ENCODE peak calls at places on chromosomes 7 and 10, in four cellular contexts. L, O, Y and Q are unnamed samples.

GRCh38 chr7:86968618-86969017 is 90.8 kb downstream of the ELAPOR2 start:
- DNase-seq in Y (no peak), O (no peak), L (no peak), Q (no peak)

GRCh38 chr10:121436630-121437311 is 161.5 kb downstream of the FGFR2 start:
- DNase-seq in L (no peak), O (no peak), Y (no peak), Q (no peak)

GRCh38 chr7:1361016-1361755 is 98.1 kb downstream of the MICALL2 start:
- DNase-seq in Y (no peak), L (no peak), O (no peak), Q (no peak)

GRCh38 chr7:80722596-80723141 is 84.2 kb downstream of the CD36 start:
- DNase-seq in O (peak), L (peak), Y (peak), Q (no peak)

GRCh38 chr10:71396084-71396713 is 521 bp upstream of the CDH23 start:
- DNase-seq in L (peak), O (peak), Y (peak), Q (peak)

GRCh38 chr10:71769279-71769823 is 4.0 kb downstream of the VSIR start:
- DNase-seq in L (no peak), Y (peak), O (peak), Q (no peak)

GRCh38 chr7:23691320-23691719 is 11.3 kb downstream of the FAM221A start:
- DNase-seq in L (no peak), O (no peak), Y (peak), Q (no peak)

GRCh38 chr10:93680414-93681047 is 21.9 kb downstream of the FRA10AC1 start:
- DNase-seq in Y (peak), O (no peak), L (peak), Q (peak)

GRCh38 chr7:156950381-156950858 is 908 bp downstream of the NOM1 start:
- DNase-seq in Y (peak), L (no peak), O (no peak), Q (no peak)

GRCh38 chr10:89267056-89267455 is 15.5 kb upstream of the LIPA start:
- DNase-seq in O (no peak), L (no peak), Y (no peak), Q (no peak)

GRCh38 chr7:158261362-158262235 is 326.0 kb downstream of the PTPRN2 start:
- DNase-seq in L (no peak), O (peak), Y (no peak), Q (no peak)

GRCh38 chr10:88687853-88688467 is 18.1 kb upstream of the LIPK start:
- DNase-seq in L (peak), Y (peak), O (no peak), Q (no peak)

GRCh38 chr7:80277434-80278427 is 143.1 kb downstream of the GNAI1 start:
- DNase-seq in L (peak), O (no peak), Y (peak), Q (no peak)

GRCh38 chr10:129825221-129825620 is 138.9 kb downstream of the EBF3 start:
- DNase-seq in L (no peak), O (no peak), Y (no peak), Q (no peak)

GRCh38 chr7:157459966-157460365 is 123.2 kb downstream of the DNAJB6 start:
- DNase-seq in Y (no peak), L (no peak), O (no peak), Q (no peak)

GRCh38 chr10:102150970-102151773 is 1.0 kb upstream of the NOLC1 start:
- DNase-seq in Y (no peak), L (peak), O (no peak), Q (no peak)

GRCh38 chr7:77269360-77270075 is 69.9 kb upstream of the FGL2 start:
- DNase-seq in L (no peak), Y (no peak), O (peak), Q (no peak)

GRCh38 chr7:155824195-155824915 is 12.1 kb upstream of the SHH start:
- DNase-seq in L (no peak), Y (peak), O (peak), Q (no peak)

GRCh38 chr10:230758-231157 is 95.5 kb downstream of the ZMYND11 start:
- DNase-seq in Y (no peak), O (no peak), L (peak), Q (no peak)

GRCh38 chr7:157228864-157229422 is 90.2 kb downstream of the UBE3C start:
- DNase-seq in L (peak), Y (no peak), O (peak), Q (no peak)

GRCh38 chr10:131802156-131802915 is 98.5 kb upstream of the PPP2R2D start:
- DNase-seq in L (no peak), Y (no peak), O (no peak), Q (no peak)

GRCh38 chr7:22610871-22611757 is 111.1 kb upstream of the STEAP1B start:
- DNase-seq in Y (peak), L (no peak), O (no peak), Q (no peak)

GRCh38 chr7:5636914-5637313 is 144.5 kb downstream of the RNF216 start:
- DNase-seq in O (peak), L (peak), Y (peak), Q (peak)

GRCh38 chr7:149692557-149692982 is 80.8 kb downstream of the ZNF467 start:
- DNase-seq in O (no peak), L (no peak), Y (no peak), Q (no peak)

GRCh38 chr10:44477021-44477420 is 92.1 kb upstream of the CXCL12 start:
- DNase-seq in Y (no peak), O (no peak), L (no peak), Q (no peak)

GRCh38 chr7:103915958-103916357 is 73.5 kb downstream of the RELN start:
- DNase-seq in Y (no peak), O (no peak), L (peak), Q (no peak)

GRCh38 chr7:78125884-78126283 is 327.3 kb downstream of the PHTF2 start:
- DNase-seq in Y (no peak), L (peak), O (no peak), Q (no peak)

GRCh38 chr7:114356133-114356532 is 58.5 kb upstream of the FOXP2 start:
- DNase-seq in O (no peak), Y (peak), L (no peak), Q (no peak)

GRCh38 chr10:112589081-112589480 is 142.1 kb downstream of the VTI1A start:
- DNase-seq in L (no peak), Y (no peak), O (no peak), Q (no peak)